ENCODE peak calls at places on chromosomes 13 and 19, in five cellular contexts. One of them, this sample, is unnamed.

GRCh38 chr13:90868321-90868920 is 479.1 kb upstream of the MIR17HG start:
- DNase-seq in thoracic aorta: no peak
- DNase-seq in cardiac muscle cell: peak; percentile 32
- DNase-seq in mesothelial cell of epicardium: no peak
- DNase-seq in neural progenitor cell: peak; percentile 31
- DNase-seq in this sample: peak; percentile 19

GRCh38 chr13:75550159-75550567 is 572 bp downstream of the UCHL3 start:
- DNase-seq in cardiac muscle cell: peak; percentile 43
- DNase-seq in neural progenitor cell: peak; percentile 10
- DNase-seq in thoracic aorta: peak; percentile 18
- DNase-seq in mesothelial cell of epicardium: peak; percentile 50
- DNase-seq in this sample: peak; percentile 59

GRCh38 chr13:87903568-87903967 is 232.4 kb downstream of the SLITRK5 start:
- DNase-seq in mesothelial cell of epicardium: no peak
- DNase-seq in cardiac muscle cell: no peak
- DNase-seq in neural progenitor cell: no peak
- DNase-seq in thoracic aorta: no peak
- DNase-seq in this sample: no peak

GRCh38 chr13:101649490-101650126 is 197.1 kb downstream of the ITGBL1 start:
- DNase-seq in neural progenitor cell: no peak
- DNase-seq in thoracic aorta: no peak
- DNase-seq in cardiac muscle cell: no peak
- DNase-seq in mesothelial cell of epicardium: no peak
- DNase-seq in this sample: no peak

GRCh38 chr13:73307481-73307880 is 248.7 kb downstream of the KLF5 start:
- DNase-seq in thoracic aorta: no peak
- DNase-seq in neural progenitor cell: no peak
- DNase-seq in mesothelial cell of epicardium: no peak
- DNase-seq in cardiac muscle cell: no peak
- DNase-seq in this sample: no peak

GRCh38 chr13:33764716-33765115 is 53.2 kb upstream of the RFC3 start:
- DNase-seq in mesothelial cell of epicardium: no peak
- DNase-seq in cardiac muscle cell: no peak
- DNase-seq in neural progenitor cell: no peak
- DNase-seq in thoracic aorta: no peak
- DNase-seq in this sample: no peak

GRCh38 chr19:5828661-5829566 is 10.6 kb downstream of the FUT6 start:
- DNase-seq in thoracic aorta: no peak
- DNase-seq in neural progenitor cell: peak; percentile 83
- DNase-seq in mesothelial cell of epicardium: peak; percentile 71
- DNase-seq in cardiac muscle cell: peak; percentile 96
- DNase-seq in this sample: peak; percentile 68

GRCh38 chr19:52270266-52270885 is 989 bp downstream of the ZNF766 start:
- DNase-seq in thoracic aorta: no peak
- DNase-seq in neural progenitor cell: peak; percentile 29
- DNase-seq in cardiac muscle cell: no peak
- DNase-seq in mesothelial cell of epicardium: peak; percentile 42
- DNase-seq in this sample: peak; percentile 10

GRCh38 chr19:54492568-54492967 is 10.1 kb upstream of the LAIR2 start:
- DNase-seq in mesothelial cell of epicardium: no peak
- DNase-seq in neural progenitor cell: no peak
- DNase-seq in thoracic aorta: no peak
- DNase-seq in cardiac muscle cell: no peak
- DNase-seq in this sample: no peak

GRCh38 chr13:99661791-99662190 is 160.5 kb downstream of the TM9SF2 start:
- DNase-seq in neural progenitor cell: peak; percentile 93
- DNase-seq in mesothelial cell of epicardium: no peak
- DNase-seq in thoracic aorta: no peak
- DNase-seq in cardiac muscle cell: no peak
- DNase-seq in this sample: no peak

GRCh38 chr19:13022859-13023636 is 27.8 kb downstream of the NFIX start:
- DNase-seq in cardiac muscle cell: no peak
- DNase-seq in thoracic aorta: no peak
- DNase-seq in neural progenitor cell: peak; percentile 77
- DNase-seq in mesothelial cell of epicardium: no peak
- DNase-seq in this sample: peak; percentile 29

GRCh38 chr19:7595466-7596133 is at the start of gene CAMSAP3:
- DNase-seq in thoracic aorta: no peak
- DNase-seq in cardiac muscle cell: peak; percentile 83
- DNase-seq in mesothelial cell of epicardium: peak; percentile 84
- DNase-seq in neural progenitor cell: peak; percentile 94
- DNase-seq in this sample: peak; percentile 48

GRCh38 chr13:45231722-45232121 is 30.9 kb upstream of the KCTD4 start:
- DNase-seq in mesothelial cell of epicardium: no peak
- DNase-seq in cardiac muscle cell: no peak
- DNase-seq in thoracic aorta: no peak
- DNase-seq in neural progenitor cell: no peak
- DNase-seq in this sample: no peak

GRCh38 chr19:42693760-42694350 is 46.4 kb downstream of the PSG3 start:
- DNase-seq in cardiac muscle cell: no peak
- DNase-seq in neural progenitor cell: no peak
- DNase-seq in thoracic aorta: no peak
- DNase-seq in mesothelial cell of epicardium: no peak
- DNase-seq in this sample: peak; percentile 26
- TF ChIP-seq CTCF in cardiac muscle cell: peak; percentile 60
- TF ChIP-seq CTCF in neural progenitor cell: no peak
- TF ChIP-seq CTCF in thoracic aorta: no peak
- TF ChIP-seq CTCF in mesothelial cell of epicardium: no peak
- TF ChIP-seq CTCF in this sample: peak; percentile 45

DNA sequence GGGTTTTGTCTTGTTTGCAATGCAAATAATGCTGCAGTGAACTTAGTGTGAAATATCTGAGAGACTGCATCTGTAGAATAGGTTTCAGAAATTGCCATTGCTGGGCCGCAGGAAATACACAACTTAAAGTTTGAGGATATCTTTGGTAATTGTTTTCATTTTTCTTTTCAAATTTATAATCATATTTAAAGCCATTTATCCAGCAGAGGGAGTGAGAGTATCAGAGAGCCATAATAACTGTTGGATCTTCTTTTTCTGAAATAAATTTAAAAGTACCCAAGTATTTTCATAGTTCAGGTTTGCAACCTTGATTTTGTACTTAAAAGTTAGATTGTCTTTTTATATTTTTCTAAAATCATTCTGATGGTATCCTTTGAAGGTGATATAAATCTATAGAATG is 99.4 kb downstream of the ZMYM2 start:
- DNase-seq in cardiac muscle cell: no peak
- DNase-seq in thoracic aorta: no peak
- DNase-seq in mesothelial cell of epicardium: no peak
- DNase-seq in neural progenitor cell: no peak
- DNase-seq in this sample: no peak
- TF ChIP-seq CTCF in cardiac muscle cell: no peak
- TF ChIP-seq CTCF in thoracic aorta: no peak
- TF ChIP-seq CTCF in mesothelial cell of epicardium: no peak
- TF ChIP-seq CTCF in neural progenitor cell: no peak
- TF ChIP-seq CTCF in this sample: no peak

GRCh38 chr19:2997720-2998119 is 20.4 kb downstream of the TLE6 start:
- DNase-seq in neural progenitor cell: no peak
- DNase-seq in cardiac muscle cell: no peak
- DNase-seq in thoracic aorta: no peak
- DNase-seq in mesothelial cell of epicardium: no peak
- DNase-seq in this sample: no peak
- TF ChIP-seq CTCF in neural progenitor cell: no peak
- TF ChIP-seq CTCF in cardiac muscle cell: no peak
- TF ChIP-seq CTCF in thoracic aorta: no peak
- TF ChIP-seq CTCF in mesothelial cell of epicardium: no peak
- TF ChIP-seq CTCF in this sample: no peak

DNA sequence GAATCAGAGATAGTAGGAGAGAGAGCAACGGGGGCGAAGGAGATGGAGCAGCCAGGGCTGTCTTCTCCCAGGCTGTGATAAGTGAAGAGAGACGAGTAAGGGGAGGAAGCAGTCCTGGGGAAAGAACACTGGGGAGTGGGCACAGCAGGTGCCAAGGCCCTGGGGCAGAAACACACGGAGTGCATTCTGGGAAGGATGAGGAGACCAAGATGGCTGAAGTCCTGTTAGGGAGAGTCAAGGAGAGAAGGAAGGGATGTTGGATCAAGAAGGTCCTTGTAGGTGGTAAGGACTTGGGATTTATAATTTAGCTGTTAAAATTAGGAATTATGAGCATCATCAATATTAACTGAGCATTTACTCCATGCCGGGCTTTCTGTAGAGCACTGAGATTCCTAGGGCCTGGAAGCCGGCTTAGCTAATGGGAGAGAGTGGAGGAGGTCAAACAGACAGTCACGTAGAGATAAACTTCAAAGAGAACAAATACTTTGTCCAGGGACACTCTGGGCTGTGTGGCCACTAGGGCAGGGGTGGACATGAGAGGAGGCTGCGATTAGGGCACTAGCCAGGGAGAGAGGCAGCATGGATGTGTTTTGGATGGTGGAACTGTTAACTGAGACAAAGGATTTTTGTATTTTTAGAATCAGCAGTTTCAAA is 134.2 kb upstream of the PEG3 start:
- DNase-seq in neural progenitor cell: no peak
- DNase-seq in mesothelial cell of epicardium: no peak
- DNase-seq in cardiac muscle cell: no peak
- DNase-seq in thoracic aorta: no peak
- DNase-seq in this sample: no peak
- TF ChIP-seq CTCF in neural progenitor cell: no peak
- TF ChIP-seq CTCF in mesothelial cell of epicardium: no peak
- TF ChIP-seq CTCF in cardiac muscle cell: no peak
- TF ChIP-seq CTCF in thoracic aorta: no peak
- TF ChIP-seq CTCF in this sample: no peak

GRCh38 chr13:76825415-76825814 is 60.8 kb downstream of the KCTD12 start:
- DNase-seq in thoracic aorta: no peak
- DNase-seq in neural progenitor cell: no peak
- DNase-seq in mesothelial cell of epicardium: no peak
- DNase-seq in cardiac muscle cell: no peak
- DNase-seq in this sample: no peak

GRCh38 chr13:76823969-76824368 is 62.2 kb downstream of the KCTD12 start:
- DNase-seq in mesothelial cell of epicardium: no peak
- DNase-seq in thoracic aorta: no peak
- DNase-seq in cardiac muscle cell: no peak
- DNase-seq in neural progenitor cell: peak; percentile 25
- DNase-seq in this sample: no peak

GRCh38 chr13:76826527-76826926 is 59.7 kb downstream of the KCTD12 start:
- DNase-seq in thoracic aorta: no peak
- DNase-seq in cardiac muscle cell: no peak
- DNase-seq in mesothelial cell of epicardium: no peak
- DNase-seq in neural progenitor cell: no peak
- DNase-seq in this sample: no peak

GRCh38 chr13:76820759-76821158 is 65.4 kb downstream of the KCTD12 start:
- DNase-seq in thoracic aorta: no peak
- DNase-seq in cardiac muscle cell: no peak
- DNase-seq in neural progenitor cell: no peak
- DNase-seq in mesothelial cell of epicardium: no peak
- DNase-seq in this sample: no peak

DNA sequence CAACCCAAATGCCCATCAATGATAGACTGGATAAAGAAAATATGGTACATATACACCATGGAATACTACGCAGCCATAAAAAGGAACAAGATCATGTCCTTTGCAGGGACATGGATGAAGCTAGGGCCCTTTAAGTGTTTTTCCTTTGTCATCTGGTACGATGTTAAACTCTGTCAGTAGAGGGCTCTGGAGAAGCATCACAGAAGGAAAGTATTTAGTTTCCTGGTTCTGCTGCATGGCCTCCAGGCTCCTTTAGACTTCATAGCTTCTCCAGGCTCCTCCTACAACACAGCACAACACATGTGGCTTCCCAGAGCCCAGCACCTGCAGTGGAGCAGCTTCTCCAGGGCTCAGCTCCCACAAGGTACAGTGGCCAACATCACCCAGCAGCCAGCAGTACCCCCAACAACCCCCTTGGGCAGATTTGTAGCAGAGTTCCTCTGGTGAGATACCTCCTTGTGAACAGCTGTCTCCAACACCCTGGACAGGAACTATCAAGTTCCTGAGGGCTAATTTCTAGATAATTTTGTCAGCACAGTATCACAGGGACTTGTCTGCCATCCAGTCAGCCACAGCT is 63.4 kb downstream of the KCTD12 start:
- DNase-seq in mesothelial cell of epicardium: no peak
- DNase-seq in thoracic aorta: no peak
- DNase-seq in cardiac muscle cell: no peak
- DNase-seq in neural progenitor cell: no peak
- DNase-seq in this sample: no peak
- TF ChIP-seq CTCF in mesothelial cell of epicardium: no peak
- TF ChIP-seq CTCF in thoracic aorta: peak; percentile 24
- TF ChIP-seq CTCF in cardiac muscle cell: peak; percentile 33
- TF ChIP-seq CTCF in neural progenitor cell: no peak
- TF ChIP-seq CTCF in this sample: no peak

GRCh38 chr13:49248433-49249002 is 793 bp downstream of the CDADC1 start:
- DNase-seq in mesothelial cell of epicardium: peak; percentile 38
- DNase-seq in neural progenitor cell: peak; percentile 4
- DNase-seq in thoracic aorta: no peak
- DNase-seq in cardiac muscle cell: no peak
- DNase-seq in this sample: peak; percentile 40
- TF ChIP-seq CTCF in mesothelial cell of epicardium: no peak
- TF ChIP-seq CTCF in neural progenitor cell: no peak
- TF ChIP-seq CTCF in thoracic aorta: no peak
- TF ChIP-seq CTCF in cardiac muscle cell: peak; percentile 17
- TF ChIP-seq CTCF in this sample: no peak